ENCODE peak calls at places on chromosome 4, in nine cellular contexts. One of them, this sample, is unnamed.

GRCh38 chr4:83112239-83112638 is 2.3 kb downstream of the PLAC8 start:
- DNase-seq in iris pigment epithelial cell: no peak
- DNase-seq in thoracic aorta: no peak
- DNase-seq in HT1080: no peak
- DNase-seq in GM23338: no peak
- DNase-seq in foreskin fibroblast: no peak
- DNase-seq in activated naive CD4-positive, alpha-beta T cell treated with anti-CD3 and anti-CD28 coated beads, Interleukin-2, amount 10 ng/mL, durations not matched to agents 7 days and 5 days: peak
- DNase-seq in HT-29: no peak
- DNase-seq in left cardiac atrium: no peak
- DNase-seq in this sample: no peak

GRCh38 chr4:101667348-101667747 is 123.2 kb upstream of the BANK1 start:
- DNase-seq in iris pigment epithelial cell: peak
- DNase-seq in thoracic aorta: no peak
- DNase-seq in HT1080: peak
- DNase-seq in GM23338: no peak
- DNase-seq in foreskin fibroblast: no peak
- DNase-seq in activated naive CD4-positive, alpha-beta T cell treated with anti-CD3 and anti-CD28 coated beads, Interleukin-2, amount 10 ng/mL, durations not matched to agents 7 days and 5 days: no peak
- DNase-seq in HT-29: no peak
- DNase-seq in left cardiac atrium: no peak
- DNase-seq in this sample: no peak

GRCh38 chr4:13171292-13172057 is 312.7 kb downstream of the RAB28 start:
- DNase-seq in iris pigment epithelial cell: no peak
- DNase-seq in thoracic aorta: no peak
- DNase-seq in HT1080: no peak
- DNase-seq in GM23338: peak
- DNase-seq in foreskin fibroblast: no peak
- DNase-seq in activated naive CD4-positive, alpha-beta T cell treated with anti-CD3 and anti-CD28 coated beads, Interleukin-2, amount 10 ng/mL, durations not matched to agents 7 days and 5 days: no peak
- DNase-seq in HT-29: no peak
- DNase-seq in left cardiac atrium: no peak
- DNase-seq in this sample: no peak

GRCh38 chr4:25956260-25956659 is 42.2 kb downstream of the SMIM20 start:
- DNase-seq in iris pigment epithelial cell: no peak
- DNase-seq in thoracic aorta: no peak
- DNase-seq in HT1080: no peak
- DNase-seq in GM23338: no peak
- DNase-seq in foreskin fibroblast: no peak
- DNase-seq in activated naive CD4-positive, alpha-beta T cell treated with anti-CD3 and anti-CD28 coated beads, Interleukin-2, amount 10 ng/mL, durations not matched to agents 7 days and 5 days: no peak
- DNase-seq in HT-29: no peak
- DNase-seq in left cardiac atrium: no peak
- DNase-seq in this sample: no peak

GRCh38 chr4:121192013-121192412 is 27.9 kb upstream of the TNIP3 start:
- DNase-seq in iris pigment epithelial cell: no peak
- DNase-seq in thoracic aorta: no peak
- DNase-seq in HT1080: no peak
- DNase-seq in GM23338: no peak
- DNase-seq in foreskin fibroblast: no peak
- DNase-seq in activated naive CD4-positive, alpha-beta T cell treated with anti-CD3 and anti-CD28 coated beads, Interleukin-2, amount 10 ng/mL, durations not matched to agents 7 days and 5 days: no peak
- DNase-seq in HT-29: no peak
- DNase-seq in left cardiac atrium: no peak
- DNase-seq in this sample: no peak

GRCh38 chr4:145623831-145624230 is 4.6 kb downstream of the MMAA start:
- DNase-seq in iris pigment epithelial cell: peak
- DNase-seq in thoracic aorta: no peak
- DNase-seq in HT1080: peak
- DNase-seq in GM23338: no peak
- DNase-seq in foreskin fibroblast: peak
- DNase-seq in activated naive CD4-positive, alpha-beta T cell treated with anti-CD3 and anti-CD28 coated beads, Interleukin-2, amount 10 ng/mL, durations not matched to agents 7 days and 5 days: no peak
- DNase-seq in HT-29: peak
- DNase-seq in left cardiac atrium: no peak
- DNase-seq in this sample: peak

GRCh38 chr4:136643416-136643815 is 888.9 kb downstream of the PCDH18 start:
- DNase-seq in iris pigment epithelial cell: no peak
- DNase-seq in thoracic aorta: no peak
- DNase-seq in HT1080: no peak
- DNase-seq in GM23338: no peak
- DNase-seq in foreskin fibroblast: no peak
- DNase-seq in activated naive CD4-positive, alpha-beta T cell treated with anti-CD3 and anti-CD28 coated beads, Interleukin-2, amount 10 ng/mL, durations not matched to agents 7 days and 5 days: no peak
- DNase-seq in HT-29: no peak
- DNase-seq in left cardiac atrium: no peak
- DNase-seq in this sample: no peak

GRCh38 chr4:126784966-126785580 is 847.7 kb upstream of the INTU start:
- DNase-seq in iris pigment epithelial cell: no peak
- DNase-seq in thoracic aorta: no peak
- DNase-seq in HT1080: peak
- DNase-seq in GM23338: no peak
- DNase-seq in foreskin fibroblast: peak
- DNase-seq in activated naive CD4-positive, alpha-beta T cell treated with anti-CD3 and anti-CD28 coated beads, Interleukin-2, amount 10 ng/mL, durations not matched to agents 7 days and 5 days: no peak
- DNase-seq in HT-29: no peak
- DNase-seq in left cardiac atrium: no peak
- DNase-seq in this sample: no peak

GRCh38 chr4:6777636-6778281 is 4.8 kb upstream of the KIAA0232 start:
- DNase-seq in iris pigment epithelial cell: no peak
- DNase-seq in thoracic aorta: no peak
- DNase-seq in HT1080: no peak
- DNase-seq in GM23338: no peak
- DNase-seq in foreskin fibroblast: no peak
- DNase-seq in activated naive CD4-positive, alpha-beta T cell treated with anti-CD3 and anti-CD28 coated beads, Interleukin-2, amount 10 ng/mL, durations not matched to agents 7 days and 5 days: peak
- DNase-seq in HT-29: no peak
- DNase-seq in left cardiac atrium: no peak
- DNase-seq in this sample: no peak

GRCh38 chr4:5928241-5928640 is 35.4 kb upstream of the CRMP1 start:
- DNase-seq in iris pigment epithelial cell: no peak
- DNase-seq in thoracic aorta: no peak
- DNase-seq in HT1080: no peak
- DNase-seq in GM23338: no peak
- DNase-seq in foreskin fibroblast: no peak
- DNase-seq in activated naive CD4-positive, alpha-beta T cell treated with anti-CD3 and anti-CD28 coated beads, Interleukin-2, amount 10 ng/mL, durations not matched to agents 7 days and 5 days: no peak
- DNase-seq in HT-29: no peak
- DNase-seq in left cardiac atrium: no peak
- DNase-seq in this sample: no peak

GRCh38 chr4:165464338-165464737 is 85.5 kb downstream of the CPE start:
- DNase-seq in iris pigment epithelial cell: no peak
- DNase-seq in thoracic aorta: no peak
- DNase-seq in HT1080: no peak
- DNase-seq in GM23338: no peak
- DNase-seq in foreskin fibroblast: no peak
- DNase-seq in activated naive CD4-positive, alpha-beta T cell treated with anti-CD3 and anti-CD28 coated beads, Interleukin-2, amount 10 ng/mL, durations not matched to agents 7 days and 5 days: no peak
- DNase-seq in HT-29: no peak
- DNase-seq in left cardiac atrium: no peak
- DNase-seq in this sample: no peak

GRCh38 chr4:101356928-101357327 is 9.6 kb upstream of the PPP3CA start:
- DNase-seq in iris pigment epithelial cell: peak
- DNase-seq in thoracic aorta: no peak
- DNase-seq in HT1080: peak
- DNase-seq in GM23338: no peak
- DNase-seq in foreskin fibroblast: peak
- DNase-seq in activated naive CD4-positive, alpha-beta T cell treated with anti-CD3 and anti-CD28 coated beads, Interleukin-2, amount 10 ng/mL, durations not matched to agents 7 days and 5 days: no peak
- DNase-seq in HT-29: peak
- DNase-seq in left cardiac atrium: no peak
- DNase-seq in this sample: peak

GRCh38 chr4:81467672-81467964 is 4.1 kb downstream of the RASGEF1B start:
- DNase-seq in iris pigment epithelial cell: no peak
- DNase-seq in thoracic aorta: no peak
- DNase-seq in HT1080: no peak
- DNase-seq in GM23338: no peak
- DNase-seq in foreskin fibroblast: no peak
- DNase-seq in activated naive CD4-positive, alpha-beta T cell treated with anti-CD3 and anti-CD28 coated beads, Interleukin-2, amount 10 ng/mL, durations not matched to agents 7 days and 5 days: no peak
- DNase-seq in HT-29: no peak
- DNase-seq in left cardiac atrium: no peak
- DNase-seq in this sample: no peak

GRCh38 chr4:30724217-30724616 is 4.0 kb downstream of the PCDH7 start:
- DNase-seq in iris pigment epithelial cell: no peak
- DNase-seq in thoracic aorta: no peak
- DNase-seq in HT1080: no peak
- DNase-seq in GM23338: no peak
- DNase-seq in foreskin fibroblast: no peak
- DNase-seq in activated naive CD4-positive, alpha-beta T cell treated with anti-CD3 and anti-CD28 coated beads, Interleukin-2, amount 10 ng/mL, durations not matched to agents 7 days and 5 days: no peak
- DNase-seq in HT-29: no peak
- DNase-seq in left cardiac atrium: no peak
- DNase-seq in this sample: no peak

GRCh38 chr4:97235516-97235915 is 907.8 kb downstream of the STPG2 start:
- DNase-seq in iris pigment epithelial cell: peak
- DNase-seq in thoracic aorta: no peak
- DNase-seq in HT1080: no peak
- DNase-seq in GM23338: peak
- DNase-seq in foreskin fibroblast: no peak
- DNase-seq in activated naive CD4-positive, alpha-beta T cell treated with anti-CD3 and anti-CD28 coated beads, Interleukin-2, amount 10 ng/mL, durations not matched to agents 7 days and 5 days: no peak
- DNase-seq in HT-29: no peak
- DNase-seq in left cardiac atrium: no peak
- DNase-seq in this sample: no peak

GRCh38 chr4:139175647-139176298 is 1.2 kb downstream of the ELF2 start:
- DNase-seq in iris pigment epithelial cell: no peak
- DNase-seq in thoracic aorta: no peak
- DNase-seq in HT1080: no peak
- DNase-seq in GM23338: no peak
- DNase-seq in foreskin fibroblast: no peak
- DNase-seq in activated naive CD4-positive, alpha-beta T cell treated with anti-CD3 and anti-CD28 coated beads, Interleukin-2, amount 10 ng/mL, durations not matched to agents 7 days and 5 days: no peak
- DNase-seq in HT-29: peak
- DNase-seq in left cardiac atrium: no peak
- DNase-seq in this sample: no peak

GRCh38 chr4:109560687-109561452 is 824 bp downstream of the MCUB start:
- DNase-seq in iris pigment epithelial cell: peak
- DNase-seq in thoracic aorta: no peak
- DNase-seq in HT1080: peak
- DNase-seq in GM23338: peak
- DNase-seq in foreskin fibroblast: peak
- DNase-seq in activated naive CD4-positive, alpha-beta T cell treated with anti-CD3 and anti-CD28 coated beads, Interleukin-2, amount 10 ng/mL, durations not matched to agents 7 days and 5 days: peak
- DNase-seq in HT-29: peak
- DNase-seq in left cardiac atrium: peak
- DNase-seq in this sample: peak

GRCh38 chr4:81516241-81516640 is 44.5 kb upstream of the RASGEF1B start:
- DNase-seq in iris pigment epithelial cell: no peak
- DNase-seq in thoracic aorta: no peak
- DNase-seq in HT1080: no peak
- DNase-seq in GM23338: no peak
- DNase-seq in foreskin fibroblast: no peak
- DNase-seq in activated naive CD4-positive, alpha-beta T cell treated with anti-CD3 and anti-CD28 coated beads, Interleukin-2, amount 10 ng/mL, durations not matched to agents 7 days and 5 days: no peak
- DNase-seq in HT-29: no peak
- DNase-seq in left cardiac atrium: no peak
- DNase-seq in this sample: no peak

GRCh38 chr4:107900067-107900466 is 31.3 kb upstream of the CYP2U1 start:
- DNase-seq in iris pigment epithelial cell: no peak
- DNase-seq in thoracic aorta: no peak
- DNase-seq in HT1080: no peak
- DNase-seq in GM23338: peak
- DNase-seq in foreskin fibroblast: no peak
- DNase-seq in activated naive CD4-positive, alpha-beta T cell treated with anti-CD3 and anti-CD28 coated beads, Interleukin-2, amount 10 ng/mL, durations not matched to agents 7 days and 5 days: no peak
- DNase-seq in HT-29: no peak
- DNase-seq in left cardiac atrium: no peak
- DNase-seq in this sample: no peak

GRCh38 chr4:15100994-15101695 is 98.9 kb downstream of the CPEB2 start:
- DNase-seq in iris pigment epithelial cell: peak
- DNase-seq in thoracic aorta: no peak
- DNase-seq in HT1080: peak
- DNase-seq in GM23338: no peak
- DNase-seq in foreskin fibroblast: peak
- DNase-seq in activated naive CD4-positive, alpha-beta T cell treated with anti-CD3 and anti-CD28 coated beads, Interleukin-2, amount 10 ng/mL, durations not matched to agents 7 days and 5 days: no peak
- DNase-seq in HT-29: no peak
- DNase-seq in left cardiac atrium: no peak
- DNase-seq in this sample: no peak

GRCh38 chr4:188821500-188821899 is 682.3 kb downstream of the TRIML1 start:
- DNase-seq in iris pigment epithelial cell: no peak
- DNase-seq in thoracic aorta: no peak
- DNase-seq in HT1080: no peak
- DNase-seq in GM23338: peak
- DNase-seq in foreskin fibroblast: no peak
- DNase-seq in activated naive CD4-positive, alpha-beta T cell treated with anti-CD3 and anti-CD28 coated beads, Interleukin-2, amount 10 ng/mL, durations not matched to agents 7 days and 5 days: no peak
- DNase-seq in HT-29: no peak
- DNase-seq in left cardiac atrium: no peak
- DNase-seq in this sample: no peak

GRCh38 chr4:65416875-65417274 is 253.4 kb downstream of the EPHA5 start:
- DNase-seq in iris pigment epithelial cell: peak
- DNase-seq in thoracic aorta: no peak
- DNase-seq in HT1080: no peak
- DNase-seq in GM23338: peak
- DNase-seq in foreskin fibroblast: no peak
- DNase-seq in activated naive CD4-positive, alpha-beta T cell treated with anti-CD3 and anti-CD28 coated beads, Interleukin-2, amount 10 ng/mL, durations not matched to agents 7 days and 5 days: no peak
- DNase-seq in HT-29: peak
- DNase-seq in left cardiac atrium: peak
- DNase-seq in this sample: no peak

GRCh38 chr4:183987529-183987946 is 82.4 kb downstream of the STOX2 start:
- DNase-seq in iris pigment epithelial cell: peak
- DNase-seq in thoracic aorta: peak
- DNase-seq in HT1080: peak
- DNase-seq in GM23338: peak
- DNase-seq in foreskin fibroblast: peak
- DNase-seq in activated naive CD4-positive, alpha-beta T cell treated with anti-CD3 and anti-CD28 coated beads, Interleukin-2, amount 10 ng/mL, durations not matched to agents 7 days and 5 days: no peak
- DNase-seq in HT-29: peak
- DNase-seq in left cardiac atrium: peak
- DNase-seq in this sample: peak

GRCh38 chr4:86939123-86939522 is 4.3 kb downstream of the AFF1 start:
- DNase-seq in iris pigment epithelial cell: no peak
- DNase-seq in thoracic aorta: no peak
- DNase-seq in HT1080: no peak
- DNase-seq in GM23338: no peak
- DNase-seq in foreskin fibroblast: peak
- DNase-seq in activated naive CD4-positive, alpha-beta T cell treated with anti-CD3 and anti-CD28 coated beads, Interleukin-2, amount 10 ng/mL, durations not matched to agents 7 days and 5 days: no peak
- DNase-seq in HT-29: peak
- DNase-seq in left cardiac atrium: no peak
- DNase-seq in this sample: no peak

GRCh38 chr4:185219551-185220344 is 10.3 kb downstream of the SNX25 start:
- DNase-seq in iris pigment epithelial cell: peak
- DNase-seq in thoracic aorta: no peak
- DNase-seq in HT1080: peak
- DNase-seq in GM23338: no peak
- DNase-seq in foreskin fibroblast: peak
- DNase-seq in activated naive CD4-positive, alpha-beta T cell treated with anti-CD3 and anti-CD28 coated beads, Interleukin-2, amount 10 ng/mL, durations not matched to agents 7 days and 5 days: no peak
- DNase-seq in HT-29: no peak
- DNase-seq in left cardiac atrium: peak
- DNase-seq in this sample: peak

GRCh38 chr4:67879486-67879885 is 4.3 kb downstream of the TMPRSS11D start:
- DNase-seq in iris pigment epithelial cell: peak
- DNase-seq in thoracic aorta: no peak
- DNase-seq in HT1080: no peak
- DNase-seq in GM23338: no peak
- DNase-seq in foreskin fibroblast: no peak
- DNase-seq in activated naive CD4-positive, alpha-beta T cell treated with anti-CD3 and anti-CD28 coated beads, Interleukin-2, amount 10 ng/mL, durations not matched to agents 7 days and 5 days: no peak
- DNase-seq in HT-29: no peak
- DNase-seq in left cardiac atrium: no peak
- DNase-seq in this sample: peak

GRCh38 chr4:147336252-147336651 is 144.6 kb upstream of the EDNRA start:
- DNase-seq in iris pigment epithelial cell: peak
- DNase-seq in thoracic aorta: no peak
- DNase-seq in HT1080: peak
- DNase-seq in GM23338: no peak
- DNase-seq in foreskin fibroblast: no peak
- DNase-seq in activated naive CD4-positive, alpha-beta T cell treated with anti-CD3 and anti-CD28 coated beads, Interleukin-2, amount 10 ng/mL, durations not matched to agents 7 days and 5 days: no peak
- DNase-seq in HT-29: no peak
- DNase-seq in left cardiac atrium: no peak
- DNase-seq in this sample: no peak

GRCh38 chr4:70943115-70943514 is 40.9 kb downstream of the MOB1B start:
- DNase-seq in iris pigment epithelial cell: no peak
- DNase-seq in thoracic aorta: no peak
- DNase-seq in HT1080: no peak
- DNase-seq in GM23338: no peak
- DNase-seq in foreskin fibroblast: no peak
- DNase-seq in activated naive CD4-positive, alpha-beta T cell treated with anti-CD3 and anti-CD28 coated beads, Interleukin-2, amount 10 ng/mL, durations not matched to agents 7 days and 5 days: no peak
- DNase-seq in HT-29: no peak
- DNase-seq in left cardiac atrium: no peak
- DNase-seq in this sample: no peak

GRCh38 chr4:105389167-105389566 is 84.7 kb downstream of the PPA2 start:
- DNase-seq in iris pigment epithelial cell: peak
- DNase-seq in thoracic aorta: no peak
- DNase-seq in HT1080: no peak
- DNase-seq in GM23338: no peak
- DNase-seq in foreskin fibroblast: peak
- DNase-seq in activated naive CD4-positive, alpha-beta T cell treated with anti-CD3 and anti-CD28 coated beads, Interleukin-2, amount 10 ng/mL, durations not matched to agents 7 days and 5 days: no peak
- DNase-seq in HT-29: no peak
- DNase-seq in left cardiac atrium: no peak
- DNase-seq in this sample: peak

GRCh38 chr4:167031534-167032156 is 202.6 kb downstream of the SPOCK3 start:
- DNase-seq in iris pigment epithelial cell: peak
- DNase-seq in thoracic aorta: no peak
- DNase-seq in HT1080: no peak
- DNase-seq in GM23338: no peak
- DNase-seq in foreskin fibroblast: peak
- DNase-seq in activated naive CD4-positive, alpha-beta T cell treated with anti-CD3 and anti-CD28 coated beads, Interleukin-2, amount 10 ng/mL, durations not matched to agents 7 days and 5 days: no peak
- DNase-seq in HT-29: no peak
- DNase-seq in left cardiac atrium: no peak
- DNase-seq in this sample: no peak